ENCODE peak calls at places on chromosome 14, in eight cellular contexts. Q, H, Y, G, M, D, C and W are unnamed samples.

GRCh38 chr14:89618309-89618708 is 201.3 kb upstream of the FOXN3 start:
- DNase-seq in Q (no peak), H (peak; percentile 50), Y (peak; percentile 21), G (no peak), M (no peak), D (no peak), C (no peak), W (no peak)

GRCh38 chr14:55580401-55581010 is 499 bp downstream of the KTN1 start:
- DNase-seq in Q (no peak), H (peak; percentile 35), Y (peak; percentile 47), G (peak; percentile 78), M (peak; percentile 41), D (no peak), C (peak; percentile 70), W (peak; percentile 88)

GRCh38 chr14:50285861-50286260 is 26.2 kb downstream of the L2HGDH start:
- DNase-seq in Q (no peak), H (no peak), Y (no peak), G (no peak), M (no peak), D (no peak), C (no peak), W (no peak)

GRCh38 chr14:70780396-70781075 is 28.8 kb downstream of the MAP3K9 start:
- DNase-seq in Q (no peak), H (no peak), Y (peak; percentile 27), G (no peak), M (peak; percentile 19), D (no peak), C (peak; percentile 35), W (peak; percentile 84)

GRCh38 chr14:58200480-58200841 is 512 bp downstream of the ACTR10 start:
- DNase-seq in Q (no peak), H (no peak), Y (no peak), G (no peak), M (peak; percentile 2), D (no peak), C (no peak), W (no peak)

GRCh38 chr14:96752594-96752993 is 44.6 kb upstream of the VRK1 start:
- DNase-seq in Q (no peak), H (no peak), Y (no peak), G (no peak), M (no peak), D (no peak), C (no peak), W (no peak)

GRCh38 chr14:101456246-101457159 is 104.8 kb upstream of the DIO3 start:
- DNase-seq in Q (no peak), H (no peak), Y (no peak), G (no peak), M (no peak), D (no peak), C (no peak), W (no peak)

GRCh38 chr14:61244051-61244450 is 37.1 kb downstream of the TMEM30B start:
- DNase-seq in Q (no peak), H (no peak), Y (no peak), G (no peak), M (no peak), D (no peak), C (no peak), W (no peak)

GRCh38 chr14:88630565-88630964 is 67.7 kb downstream of the ZC3H14 start:
- DNase-seq in Q (no peak), H (peak; percentile 34), Y (no peak), G (no peak), M (no peak), D (no peak), C (no peak), W (no peak)

GRCh38 chr14:59919582-59920377 is at the start of gene LRRC9:
- DNase-seq in Q (no peak), H (no peak), Y (peak; percentile 14), G (peak; percentile 78), M (peak; percentile 9), D (no peak), C (peak; percentile 23), W (peak; percentile 82)

GRCh38 chr14:37593496-37594237 is 1.4 kb downstream of the FOXA1 start:
- DNase-seq in Q (no peak), H (no peak), Y (no peak), G (no peak), M (no peak), D (no peak), C (no peak), W (no peak)

GRCh38 chr14:70096866-70097265 is 91.9 kb downstream of the SLC8A3 start:
- DNase-seq in Q (no peak), H (peak; percentile 3), Y (no peak), G (no peak), M (no peak), D (no peak), C (no peak), W (no peak)

GRCh38 chr14:74945261-74945851 is 10.0 kb downstream of the PGF start:
- DNase-seq in Q (peak; percentile 27), H (peak; percentile 26), Y (peak; percentile 47), G (no peak), M (no peak), D (no peak), C (no peak), W (no peak)

GRCh38 chr14:74947353-74948227 is 7.8 kb downstream of the PGF start:
- DNase-seq in Q (no peak), H (no peak), Y (no peak), G (no peak), M (no peak), D (no peak), C (no peak), W (no peak)

GRCh38 chr14:74948228-74949175 is 6.9 kb downstream of the PGF start:
- DNase-seq in Q (no peak), H (no peak), Y (no peak), G (no peak), M (no peak), D (no peak), C (no peak), W (no peak)

GRCh38 chr14:74946659-74947281 is 8.6 kb downstream of the PGF start:
- DNase-seq in Q (no peak), H (no peak), Y (no peak), G (no peak), M (no peak), D (no peak), C (peak; percentile 52), W (no peak)

GRCh38 chr14:74945852-74946658 is 9.3 kb downstream of the PGF start:
- DNase-seq in Q (peak; percentile 39), H (peak; percentile 69), Y (peak; percentile 82), G (no peak), M (peak; percentile 94), D (peak; percentile 70), C (peak; percentile 75), W (peak; percentile 67)
- TF ChIP-seq POLR2A in Q (peak; percentile 29), H (no peak), Y (no peak), G (no peak), M (no peak), D (no peak), C (no peak), W (no peak)

DNA sequence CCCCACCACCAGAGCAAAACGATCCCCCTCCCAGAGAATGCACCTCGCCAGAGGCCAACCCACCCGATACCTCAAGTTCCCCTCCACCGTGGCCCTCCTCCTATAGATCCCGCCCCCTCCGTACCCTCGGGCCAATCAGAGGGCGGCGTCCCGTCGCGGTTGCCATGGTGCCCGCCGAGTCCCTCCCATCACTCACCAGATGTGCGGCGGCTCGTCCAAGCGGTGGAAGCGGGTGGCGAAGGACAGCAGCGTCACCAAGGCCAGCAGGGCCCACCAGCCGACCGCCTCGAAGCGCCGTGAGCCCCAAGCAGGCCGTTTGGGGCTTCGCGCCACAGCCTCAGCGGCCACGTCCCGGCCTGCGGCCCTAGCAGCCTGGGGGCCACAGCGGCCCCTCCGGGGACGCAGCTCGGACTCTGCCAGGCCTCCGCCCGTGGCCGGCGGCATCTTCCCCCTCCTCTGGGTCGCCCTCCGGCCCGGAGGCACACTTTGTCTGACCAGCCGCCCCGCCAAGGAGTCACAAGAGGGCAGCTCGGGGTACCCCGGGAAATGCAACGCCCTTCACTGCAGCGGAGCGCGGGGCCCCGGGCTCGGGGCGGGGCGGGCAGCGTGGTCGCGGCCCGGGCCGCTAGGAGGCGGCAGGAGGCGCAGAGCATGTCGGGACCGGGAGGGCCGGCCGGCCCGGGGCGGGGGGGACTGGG is at the start of gene POMT2:
- DNase-seq in Q (peak; percentile 78), H (peak; percentile 94), Y (peak; percentile 95), G (peak; percentile 98), M (peak; percentile 76), D (peak; percentile 86), C (peak; percentile 96), W (peak; percentile 92)
- TF ChIP-seq POLR2A in Q (peak; percentile 50), H (no peak), Y (peak; percentile 40), G (no peak), M (no peak), D (peak; percentile 32), C (no peak), W (no peak)

GRCh38 chr14:22537436-22538310 is 51.4 kb downstream of the DAD1 start:
- DNase-seq in Q (no peak), H (no peak), Y (no peak), G (no peak), M (no peak), D (no peak), C (no peak), W (no peak)

GRCh38 chr14:22538671-22539228 is 50.3 kb downstream of the DAD1 start:
- DNase-seq in Q (no peak), H (no peak), Y (no peak), G (no peak), M (no peak), D (no peak), C (no peak), W (no peak)

GRCh38 chr14:22535126-22535525 is 53.9 kb downstream of the DAD1 start:
- DNase-seq in Q (no peak), H (no peak), Y (no peak), G (no peak), M (no peak), D (no peak), C (no peak), W (no peak)

GRCh38 chr14:22535916-22536315 is 53.1 kb downstream of the DAD1 start:
- DNase-seq in Q (no peak), H (no peak), Y (no peak), G (no peak), M (no peak), D (no peak), C (no peak), W (no peak)

GRCh38 chr14:22536853-22537338 is 52.1 kb downstream of the DAD1 start:
- DNase-seq in Q (peak; percentile 82), H (peak; percentile 98), Y (peak; percentile 48), G (no peak), M (peak; percentile 54), D (no peak), C (peak; percentile 70), W (peak; percentile 90)
- TF ChIP-seq POLR2A in Q (no peak), H (no peak), Y (no peak), G (no peak), M (peak; percentile 58), D (no peak), C (no peak), W (no peak)

DNA sequence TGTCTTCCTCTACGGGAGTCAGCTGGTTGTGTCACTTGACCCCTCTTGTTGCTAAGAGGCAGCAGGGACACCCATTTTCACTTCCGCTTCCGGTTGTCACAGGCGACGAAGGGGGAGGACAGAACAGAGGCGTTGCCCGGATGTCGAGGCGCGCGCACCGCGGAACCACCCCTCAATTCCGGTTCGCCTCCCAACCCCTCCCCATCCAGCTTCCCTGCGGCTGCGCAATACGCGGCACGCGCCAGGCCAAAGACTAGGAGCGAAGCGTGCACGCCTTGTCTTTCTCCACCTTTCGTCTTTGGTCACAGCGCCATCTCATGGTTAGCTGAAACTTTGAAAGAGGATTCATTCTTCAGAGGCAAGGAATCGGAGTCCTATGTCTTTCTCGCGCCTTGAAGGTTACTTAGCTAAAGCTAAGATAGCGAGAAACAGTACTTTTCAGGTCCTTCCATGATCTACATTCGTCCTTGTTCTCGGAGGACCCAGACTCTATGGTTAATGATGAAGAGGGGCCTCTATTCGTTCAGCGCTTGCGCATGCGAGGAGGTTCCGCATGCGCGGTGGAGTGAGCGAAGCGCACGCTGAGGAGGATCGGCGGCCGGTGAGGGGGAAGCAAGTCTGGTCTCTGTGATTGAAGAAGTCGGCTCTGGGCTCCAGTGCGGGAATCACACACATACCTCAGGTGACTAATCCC is at the start of the genes ATP6V1D and EIF2S1:
- DNase-seq in Q (peak; percentile 99), H (peak; percentile 99), Y (peak; percentile 99), G (peak; percentile 99), M (peak; percentile 81), D (peak; percentile 95), C (peak; percentile 99), W (peak; percentile 99)
- TF ChIP-seq POLR2A in Q (peak; percentile 79), H (peak; percentile 75), Y (peak; percentile 69), G (peak; percentile 56), M (peak; percentile 93), D (peak; percentile 25), C (no peak), W (peak; percentile 59)